ENCODE peak calls at places on chromosome 5, in nine cellular contexts. Q is ELR; D is activated gamma-delta T cell treated with Interleukin-2 at 50 U/mL for 16 hours; T is glutamatergic neuron; F is NCI-H510A treated with DMSO at 0.1 percent for 48 hours; N is activated CD4-positive, alpha-beta T cell treated with anti-CD3 and anti-CD28 coated beads, Interleukin-2, amount 50 U/mL, for 1 hour; K is stimulated activated CD4-positive, alpha-beta T cell treated with anti-CD3 and anti-CD28 coated beads, Interleukin-2, amount 100 ng/mL, for 48 hours; E is Right ventricle myocardium superior; C is hepatocyte. P is an unnamed sample.

GRCh38 chr5:82129723-82130285 is 148.3 kb downstream of the RPS23 start:
- DNase-seq in Q (no peak), D (no peak), T (peak), F (no peak), N (no peak), K (no peak), E (no peak), C (no peak), P (no peak)

GRCh38 chr5:123916331-123917121 is 404.5 kb downstream of the CSNK1G3 start:
- DNase-seq in Q (peak), D (no peak), T (no peak), F (peak), N (no peak), K (no peak), E (no peak), C (peak), P (peak)

GRCh38 chr5:4374866-4375265 is 765.3 kb upstream of the ADAMTS16 start:
- DNase-seq in Q (no peak), D (no peak), T (no peak), F (no peak), N (no peak), K (no peak), E (no peak), C (no peak), P (no peak)

GRCh38 chr5:110872963-110873362 is 134.2 kb downstream of the SLC25A46 start:
- DNase-seq in Q (no peak), D (no peak), T (no peak), F (no peak), N (no peak), K (no peak), E (no peak), C (no peak), P (no peak)

GRCh38 chr5:11396867-11397266 is 507.4 kb downstream of the CTNND2 start:
- DNase-seq in Q (no peak), D (no peak), T (peak), F (no peak), N (no peak), K (no peak), E (no peak), C (no peak), P (no peak)

GRCh38 chr5:173697931-173698579 is 81.6 kb upstream of the BOD1 start:
- DNase-seq in Q (no peak), D (no peak), T (no peak), F (peak), N (no peak), K (no peak), E (no peak), C (no peak), P (no peak)

GRCh38 chr5:66661149-66661548 is 65.0 kb downstream of the MAST4 start:
- DNase-seq in Q (no peak), D (no peak), T (peak), F (no peak), N (no peak), K (no peak), E (peak), C (no peak), P (no peak)

GRCh38 chr5:172293054-172293744 is 9.6 kb upstream of the UBTD2 start:
- DNase-seq in Q (peak), D (peak), T (peak), F (peak), N (peak), K (peak), E (peak), C (peak), P (peak)

GRCh38 chr5:116600876-116601275 is 26.3 kb upstream of the SEMA6A start:
- DNase-seq in Q (no peak), D (no peak), T (no peak), F (no peak), N (no peak), K (no peak), E (no peak), C (no peak), P (no peak)

GRCh38 chr5:10863763-10864383 is 102.8 kb upstream of the DAP start:
- DNase-seq in Q (peak), D (peak), T (peak), F (no peak), N (peak), K (peak), E (peak), C (peak), P (peak)

GRCh38 chr5:10310073-10310779 is 2.5 kb upstream of the CMBL start:
- DNase-seq in Q (peak), D (no peak), T (no peak), F (peak), N (no peak), K (no peak), E (no peak), C (peak), P (no peak)

GRCh38 chr5:140351609-140352334 is 5.4 kb upstream of the HBEGF start:
- DNase-seq in Q (peak), D (peak), T (no peak), F (peak), N (peak), K (peak), E (no peak), C (peak), P (peak)

GRCh38 chr5:56124885-56125250 is 108.3 kb downstream of the ANKRD55 start:
- DNase-seq in Q (no peak), D (no peak), T (no peak), F (no peak), N (no peak), K (no peak), E (no peak), C (no peak), P (no peak)

GRCh38 chr5:41527201-41527779 is 16.9 kb upstream of the PLCXD3 start:
- DNase-seq in Q (peak), D (no peak), T (no peak), F (no peak), N (no peak), K (no peak), E (no peak), C (peak), P (no peak)